ENCODE peak calls at places on chromosomes 6 and 20, in five cellular contexts. Y is A172, P is H54, T is hepatocyte, D is amygdala. Z is an unnamed sample.

GRCh38 chr6:10586302-10586701 is 65.2 kb downstream of the GCNT2 start:
- DNase-seq in Y (no peak), T (no peak), D (no peak), P (no peak), Z (no peak)

GRCh38 chr6:168888102-168888501 is 365.5 kb downstream of the THBS2 start:
- DNase-seq in Y (no peak), T (no peak), D (no peak), P (no peak), Z (no peak)

GRCh38 chr20:34871320-34871926 is 1.2 kb downstream of the GGT7 start:
- DNase-seq in P (no peak), D (no peak), T (no peak), Y (no peak), Z (no peak)

GRCh38 chr20:4329232-4329631 is 313.9 kb upstream of the RNF24 start:
- DNase-seq in Y (no peak), T (no peak), P (no peak), D (no peak), Z (no peak)

GRCh38 chr6:16446241-16446640 is 207.9 kb downstream of the GMPR start:
- DNase-seq in T (no peak), P (no peak), D (no peak), Y (no peak), Z (no peak)

GRCh38 chr20:15889073-15889923 is 684.0 kb downstream of the KIF16B start:
- DNase-seq in T (peak), D (no peak), P (no peak), Y (no peak), Z (no peak)

GRCh38 chr20:46857061-46857831 is 37.4 kb upstream of the EYA2 start:
- DNase-seq in P (no peak), Y (no peak), D (no peak), T (no peak), Z (no peak)

GRCh38 chr6:80314531-80314930 is 208.1 kb downstream of the BCKDHB start:
- DNase-seq in Y (no peak), P (no peak), D (no peak), T (no peak), Z (no peak)

GRCh38 chr6:8238772-8239683 is 136.7 kb upstream of the EEF1E1 start:
- DNase-seq in D (no peak), Y (no peak), T (no peak), P (no peak), Z (no peak)

GRCh38 chr6:33974030-33974429 is 170.2 kb upstream of the MLN start:
- DNase-seq in T (no peak), Y (no peak), P (no peak), D (no peak), Z (no peak)

GRCh38 chr6:26065952-26066380 is 21.3 kb upstream of the HFE start:
- DNase-seq in D (peak), P (no peak), Y (peak), T (peak), Z (no peak)

GRCh38 chr6:38720295-38720694 is 5.2 kb downstream of the DNAH8 start:
- DNase-seq in T (no peak), D (no peak), Y (peak), P (no peak), Z (no peak)

GRCh38 chr6:157066781-157067491 is 256.4 kb downstream of the TMEM242 start:
- DNase-seq in D (no peak), P (no peak), Y (no peak), T (no peak), Z (no peak)

GRCh38 chr20:58981564-58982364 is 708 bp downstream of the NELFCD start:
- DNase-seq in T (peak), Y (no peak), D (no peak), P (no peak), Z (no peak)

GRCh38 chr6:34773906-34774305 is 16.6 kb downstream of the SNRPC start:
- DNase-seq in Y (no peak), T (no peak), P (no peak), D (no peak), Z (no peak)

GRCh38 chr6:28489366-28490190 is 26.0 kb downstream of the GPX6 start:
- DNase-seq in P (peak), Y (peak), D (no peak), T (peak), Z (no peak)

GRCh38 chr20:20024942-20025341 is 7.8 kb downstream of the NAA20 start:
- DNase-seq in P (no peak), Y (no peak), D (no peak), T (no peak), Z (no peak)

GRCh38 chr6:105991561-105992314 is 94.4 kb upstream of the PRDM1 start:
- DNase-seq in T (peak), D (no peak), P (peak), Y (peak), Z (no peak)

GRCh38 chr6:158170656-158171081 is 2.5 kb downstream of the GTF2H5 start:
- DNase-seq in D (no peak), P (peak), Y (peak), T (peak), Z (no peak)

GRCh38 chr6:71855406-71855805 is 30.9 kb upstream of the RIMS1 start:
- DNase-seq in Y (no peak), P (no peak), T (no peak), D (no peak), Z (no peak)

GRCh38 chr6:4370066-4370465 is 234.7 kb upstream of the ECI2 start:
- DNase-seq in T (no peak), D (no peak), Y (peak), P (peak), Z (no peak)

GRCh38 chr6:24571361-24571760 is 74.6 kb downstream of the KIAA0319 start:
- DNase-seq in P (no peak), D (no peak), T (no peak), Y (no peak), Z (no peak)

GRCh38 chr6:73262701-73263569 is at the start of gene KHDC1:
- DNase-seq in T (peak), Y (peak), D (peak), P (peak), Z (peak)

GRCh38 chr6:89826029-89826528 is 3.6 kb upstream of the CASP8AP2 start:
- DNase-seq in D (no peak), P (no peak), T (no peak), Y (no peak), Z (no peak)

GRCh38 chr6:17353440-17354175 is 39.8 kb upstream of the CAP2 start:
- DNase-seq in P (no peak), T (no peak), Y (no peak), D (no peak), Z (no peak)

GRCh38 chr6:42936398-42936797 is 7.1 kb downstream of the CNPY3 start:
- DNase-seq in Y (no peak), D (no peak), T (no peak), P (no peak), Z (no peak)

GRCh38 chr6:4518506-4518905 is 257.7 kb upstream of the CDYL start:
- DNase-seq in Y (no peak), T (peak), D (no peak), P (no peak), Z (no peak)

GRCh38 chr20:33908351-33908750 is 85.4 kb upstream of the RALY start:
- DNase-seq in P (no peak), Y (peak), T (no peak), D (no peak), Z (no peak)

GRCh38 chr6:119856136-119856535 is 506.6 kb upstream of the MAN1A1 start:
- DNase-seq in Y (peak), P (peak), T (no peak), D (no peak), Z (no peak)

GRCh38 chr6:46015119-46015968 is at the start of gene CLIC5:
- DNase-seq in P (no peak), Y (no peak), T (peak), D (no peak), Z (no peak)

GRCh38 chr6:117448732-117449131 is 23.0 kb upstream of the ROS1 start:
- DNase-seq in P (no peak), D (no peak), T (peak), Y (peak), Z (no peak)

GRCh38 chr6:43076928-43077809 is 1.1 kb downstream of the PTK7 start:
- DNase-seq in D (no peak), Y (peak), T (peak), P (no peak), Z (peak)

GRCh38 chr6:109480993-109481480 is 2.0 kb downstream of the ZBTB24 start:
- DNase-seq in D (no peak), T (no peak), P (no peak), Y (no peak), Z (no peak)

GRCh38 chr6:3294921-3295871 is 36.4 kb downstream of the PSMG4 start:
- DNase-seq in P (no peak), T (peak), Y (no peak), D (no peak), Z (no peak)

GRCh38 chr6:147578159-147578558 is 69.7 kb downstream of the SAMD5 start:
- DNase-seq in T (no peak), Y (no peak), D (no peak), P (no peak), Z (no peak)

GRCh38 chr6:45422541-45423110 is 44.9 kb upstream of the SUPT3H start:
- DNase-seq in Y (no peak), D (no peak), P (no peak), T (peak), Z (peak)

GRCh38 chr6:19795211-19795610 is 42.0 kb upstream of the ID4 start:
- DNase-seq in Y (no peak), P (no peak), T (no peak), D (no peak), Z (no peak)

GRCh38 chr6:38034269-38034914 is 214.9 kb downstream of the ZFAND3 start:
- DNase-seq in Y (peak), D (no peak), P (no peak), T (peak), Z (peak)